ENCODE peak calls at places on chromosome 13, in six cellular contexts. O is IMR-90, K is A549, D is HCT116, P is esophagus squamous epithelium, G is spleen. N is an unnamed sample.

GRCh38 chr13:35534343-35534742 is 57.9 kb upstream of the MAB21L1 start:
- DNase-seq in G (no peak), P (no peak), O (no peak), K (no peak), D (no peak), N (no peak)

GRCh38 chr13:94174009-94174408 is 305.5 kb downstream of the DCT start:
- DNase-seq in P (no peak), K (no peak), G (no peak), O (no peak), D (no peak), N (no peak)

GRCh38 chr13:76813874-76814273 is 72.3 kb downstream of the KCTD12 start:
- DNase-seq in K (no peak), O (no peak), G (no peak), D (no peak), P (no peak), N (peak)

GRCh38 chr13:113275387-113275786 is 21.7 kb upstream of the LAMP1 start:
- DNase-seq in O (peak), D (peak), G (no peak), K (peak), P (no peak), N (peak)

GRCh38 chr13:24682353-24682752 is 2.1 kb downstream of the ATP12A start:
- DNase-seq in K (no peak), G (no peak), O (no peak), P (no peak), D (no peak), N (peak)

GRCh38 chr13:97911311-97912138 is 42.0 kb upstream of the IPO5 start:
- DNase-seq in D (peak), K (peak), G (no peak), P (no peak), O (peak), N (peak)

GRCh38 chr13:101917475-101917810 is 465.0 kb downstream of the ITGBL1 start:
- DNase-seq in D (no peak), K (no peak), O (no peak), G (no peak), P (no peak), N (no peak)

GRCh38 chr13:104594801-104595200 is 1528.6 kb upstream of the SLC10A2 start:
- DNase-seq in O (no peak), K (no peak), G (no peak), P (no peak), D (no peak), N (no peak)

GRCh38 chr13:20465218-20465879 is 60.3 kb downstream of the CRYL1 start:
- DNase-seq in K (no peak), O (peak), P (no peak), D (no peak), G (no peak), N (no peak)

GRCh38 chr13:102816633-102817032 is 17.7 kb downstream of the BIVM start:
- DNase-seq in D (no peak), G (no peak), O (no peak), P (no peak), K (no peak), N (no peak)

GRCh38 chr13:114151565-114152284 is 19.3 kb upstream of the RASA3 start:
- DNase-seq in O (no peak), K (no peak), D (peak), G (no peak), P (no peak), N (peak)

GRCh38 chr13:31755803-31756212 is 16.5 kb downstream of the RXFP2 start:
- DNase-seq in G (no peak), K (no peak), D (no peak), P (no peak), O (peak), N (no peak)

GRCh38 chr13:113835461-113836274 is 28.2 kb downstream of the GAS6 start:
- DNase-seq in G (no peak), P (no peak), K (no peak), D (no peak), O (peak), N (peak)

GRCh38 chr13:39451301-39451700 is 151.7 kb downstream of the LHFPL6 start:
- DNase-seq in G (no peak), O (peak), D (no peak), K (no peak), P (no peak), N (peak)

GRCh38 chr13:112735791-112736190 is 46.0 kb downstream of the ATP11A start:
- DNase-seq in P (no peak), O (no peak), G (peak), D (no peak), K (no peak), N (no peak)

GRCh38 chr13:51955281-51955771 is 55.9 kb downstream of the ATP7B start:
- DNase-seq in P (no peak), D (no peak), G (no peak), K (no peak), O (no peak), N (no peak)

GRCh38 chr13:48580886-48581285 is 48.0 kb upstream of the RCBTB2 start:
- DNase-seq in G (no peak), K (no peak), D (no peak), O (no peak), P (no peak), N (no peak)

GRCh38 chr13:48901786-48902185 is 73.9 kb upstream of the FNDC3A start:
- DNase-seq in K (no peak), O (no peak), D (no peak), G (no peak), P (no peak), N (peak)

GRCh38 chr13:73820688-73821087 is 313.5 kb downstream of the KLF12 start:
- DNase-seq in G (no peak), P (no peak), O (no peak), K (no peak), D (no peak), N (no peak)

GRCh38 chr13:110150384-110151091 is 156.4 kb downstream of the COL4A1 start:
- DNase-seq in O (peak), G (no peak), K (no peak), P (no peak), D (no peak), N (no peak)

GRCh38 chr13:23510979-23511735 is 59.1 kb upstream of the TNFRSF19 start:
- DNase-seq in P (no peak), D (peak), O (peak), K (no peak), G (no peak), N (peak)

GRCh38 chr13:97848886-97849285 is 104.6 kb upstream of the IPO5 start:
- DNase-seq in P (no peak), O (no peak), D (no peak), G (no peak), K (no peak), N (no peak)

GRCh38 chr13:98937911-98938381 is 39.9 kb downstream of the DOCK9 start:
- DNase-seq in P (no peak), D (no peak), G (peak), O (peak), K (no peak), N (no peak)

GRCh38 chr13:111153977-111154332 is 38.8 kb downstream of the ARHGEF7 start:
- DNase-seq in K (peak), G (no peak), P (no peak), O (no peak), D (no peak), N (no peak)

GRCh38 chr13:42137856-42138537 is 89.5 kb downstream of the DGKH start:
- DNase-seq in P (no peak), D (no peak), K (no peak), O (peak), G (no peak), N (no peak)

GRCh38 chr13:96052655-96053002 is 572 bp downstream of the UGGT2 start:
- DNase-seq in O (peak), D (peak), K (peak), G (no peak), P (no peak), N (peak)

GRCh38 chr13:71602327-71602726 is 264.7 kb downstream of the DACH1 start:
- DNase-seq in G (no peak), K (no peak), D (no peak), O (no peak), P (no peak), N (no peak)

GRCh38 chr13:102626928-102627327 is 30.1 kb downstream of the TPP2 start:
- DNase-seq in O (no peak), D (no peak), P (no peak), G (no peak), K (no peak), N (no peak)

GRCh38 chr13:73601708-73602107 is 532.5 kb downstream of the KLF12 start:
- DNase-seq in O (no peak), K (no peak), D (no peak), G (no peak), P (no peak), N (no peak)

DNA sequence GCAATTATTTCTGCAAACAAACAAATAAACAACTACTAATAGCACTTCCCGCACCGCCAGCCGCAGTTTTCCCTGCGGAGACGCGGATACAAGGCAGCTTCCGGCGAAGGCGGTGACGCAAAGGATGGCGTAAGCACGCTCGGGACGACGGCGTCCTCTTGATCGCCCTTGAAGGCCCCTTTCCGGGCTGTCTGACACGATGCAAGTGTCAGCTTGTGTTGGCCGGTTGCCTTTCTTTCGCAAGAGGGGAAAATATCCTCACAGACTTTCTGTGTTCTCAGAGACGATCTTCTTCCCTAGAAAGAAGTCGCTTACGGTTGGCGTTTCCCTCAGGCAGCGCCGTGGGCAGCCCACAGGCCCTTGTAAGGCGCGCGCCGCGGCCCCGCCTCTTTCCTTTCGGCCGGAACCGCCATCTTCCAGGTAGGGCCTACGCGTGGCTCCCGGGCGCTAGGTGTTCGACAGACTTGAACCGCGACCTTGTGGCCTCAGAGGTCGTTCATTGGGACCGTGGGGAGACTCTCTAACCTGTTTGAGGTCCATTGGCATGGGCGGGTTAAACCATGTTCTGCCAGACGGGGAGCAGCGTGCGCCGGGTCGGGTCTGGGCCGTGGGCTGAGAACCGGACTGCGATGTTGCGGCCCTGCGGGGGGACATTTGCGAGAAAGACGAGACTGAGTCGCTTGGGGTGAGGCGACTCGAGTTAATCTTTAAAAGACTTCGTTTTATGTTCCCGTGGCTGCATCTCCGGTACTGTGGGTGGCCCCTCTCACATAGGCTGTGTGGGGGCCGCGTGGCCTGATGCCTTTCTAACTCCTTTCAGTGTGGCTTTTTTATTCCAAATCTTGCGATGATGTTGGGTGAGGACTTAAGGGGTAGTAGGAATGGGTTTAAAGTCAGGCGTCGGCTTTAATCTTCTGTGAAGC is at the start of gene RPL21:
- DNase-seq in K (peak), P (peak), O (peak), G (peak), D (peak), N (peak)
- TF ChIP-seq POLR2A in K (peak), P (no peak), O (peak), G (peak), D (peak), N (peak)

GRCh38 chr13:46180393-46180792 is 1.6 kb downstream of the LCP1 start:
- DNase-seq in G (no peak), D (no peak), K (no peak), P (no peak), O (no peak), N (peak)

GRCh38 chr13:46181799-46182490 is at the start of gene LCP1:
- DNase-seq in D (no peak), P (peak), K (no peak), G (peak), O (no peak), N (peak)

GRCh38 chr13:46184277-46184699 is 2.3 kb upstream of the LCP1 start:
- DNase-seq in G (peak), P (no peak), K (peak), D (peak), O (no peak), N (peak)

GRCh38 chr13:46183018-46183940 is 1.3 kb upstream of the LCP1 start:
- DNase-seq in O (no peak), G (peak), P (no peak), K (no peak), D (no peak), N (peak)

GRCh38 chr13:46182491-46182877 is 507 bp upstream of the LCP1 start:
- DNase-seq in K (no peak), O (no peak), D (no peak), G (no peak), P (no peak), N (no peak)
- H3K4me3 ChIP-seq in K (no peak), O (no peak), D (no peak), G (peak), P (no peak), N (peak)

GRCh38 chr13:28719227-28719562 is 425 bp upstream of the SLC46A3 start:
- DNase-seq in P (no peak), G (no peak), O (no peak), D (no peak), K (no peak), N (no peak)

GRCh38 chr13:28719656-28720055 is 886 bp upstream of the SLC46A3 start:
- DNase-seq in P (no peak), O (peak), K (no peak), D (no peak), G (no peak), N (no peak)

GRCh38 chr13:28718186-28718537 is 608 bp downstream of the SLC46A3 start:
- DNase-seq in D (no peak), O (peak), G (no peak), K (no peak), P (no peak), N (peak)

GRCh38 chr13:28717170-28717569 is 1.6 kb downstream of the SLC46A3 start:
- DNase-seq in K (no peak), D (no peak), O (no peak), G (no peak), P (no peak), N (no peak)

DNA sequence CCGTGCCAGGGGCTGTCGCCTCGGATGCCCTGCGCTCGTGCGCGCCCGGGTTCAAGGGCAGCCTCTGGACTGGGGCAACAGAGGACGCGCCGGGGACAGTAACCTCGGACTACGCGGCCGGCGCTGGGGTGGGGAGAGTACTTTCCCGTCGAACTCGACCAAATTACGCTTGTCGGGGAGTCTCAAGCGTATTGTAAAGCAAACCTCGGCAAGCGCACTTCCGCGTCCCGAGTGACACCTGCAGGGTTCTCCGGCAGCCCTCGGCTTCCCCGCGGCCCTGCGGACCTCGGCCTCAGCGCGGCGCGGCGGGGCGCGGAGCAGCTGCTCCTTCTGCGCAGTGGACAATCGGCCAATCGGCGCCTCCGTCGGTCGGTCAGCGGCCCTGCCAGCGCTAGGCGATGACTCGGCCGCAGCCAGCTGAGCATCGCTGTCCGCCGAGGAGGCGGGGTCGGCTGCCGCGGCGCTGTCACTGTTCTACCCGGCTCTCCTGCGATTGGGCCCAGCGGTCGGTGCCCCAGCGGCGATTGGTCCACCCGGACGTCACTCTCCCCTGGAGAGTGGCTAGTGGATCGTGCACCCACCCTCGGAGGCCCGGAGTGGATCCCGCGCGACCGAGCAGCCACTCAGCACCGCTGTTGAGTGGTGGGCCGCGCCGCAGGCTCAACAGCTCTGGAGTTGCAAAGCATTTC is at the start of gene SLC46A3:
- DNase-seq in D (peak), O (peak), K (peak), P (peak), G (peak), N (peak)
- TF ChIP-seq POLR2A in D (peak), O (peak), K (peak), P (no peak), G (peak), N (no peak)

DNA sequence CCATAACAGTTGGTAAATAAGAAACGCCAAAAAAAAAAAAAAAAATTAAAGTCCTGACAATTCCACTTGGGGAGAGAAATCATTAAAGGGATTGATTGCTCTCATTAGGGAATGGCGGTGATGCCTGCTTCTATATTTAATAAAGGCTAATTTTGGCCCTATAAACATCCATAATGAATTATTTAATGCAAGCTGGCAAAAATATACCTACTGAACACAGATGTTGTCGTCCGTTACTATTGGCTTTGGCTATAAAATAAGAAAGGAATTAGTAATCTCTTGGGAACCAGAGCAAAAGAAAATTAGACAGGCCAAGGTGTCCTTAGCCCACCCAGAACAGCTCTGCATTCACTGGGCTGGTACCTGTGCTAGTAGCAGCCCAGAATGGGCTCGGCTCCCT is 717.3 kb downstream of the DIAPH3 start:
- DNase-seq in G (no peak), O (no peak), P (no peak), K (no peak), D (no peak), N (no peak)
- H3K4me3 ChIP-seq in G (no peak), O (no peak), P (no peak), K (no peak), D (no peak), N (no peak)

DNA sequence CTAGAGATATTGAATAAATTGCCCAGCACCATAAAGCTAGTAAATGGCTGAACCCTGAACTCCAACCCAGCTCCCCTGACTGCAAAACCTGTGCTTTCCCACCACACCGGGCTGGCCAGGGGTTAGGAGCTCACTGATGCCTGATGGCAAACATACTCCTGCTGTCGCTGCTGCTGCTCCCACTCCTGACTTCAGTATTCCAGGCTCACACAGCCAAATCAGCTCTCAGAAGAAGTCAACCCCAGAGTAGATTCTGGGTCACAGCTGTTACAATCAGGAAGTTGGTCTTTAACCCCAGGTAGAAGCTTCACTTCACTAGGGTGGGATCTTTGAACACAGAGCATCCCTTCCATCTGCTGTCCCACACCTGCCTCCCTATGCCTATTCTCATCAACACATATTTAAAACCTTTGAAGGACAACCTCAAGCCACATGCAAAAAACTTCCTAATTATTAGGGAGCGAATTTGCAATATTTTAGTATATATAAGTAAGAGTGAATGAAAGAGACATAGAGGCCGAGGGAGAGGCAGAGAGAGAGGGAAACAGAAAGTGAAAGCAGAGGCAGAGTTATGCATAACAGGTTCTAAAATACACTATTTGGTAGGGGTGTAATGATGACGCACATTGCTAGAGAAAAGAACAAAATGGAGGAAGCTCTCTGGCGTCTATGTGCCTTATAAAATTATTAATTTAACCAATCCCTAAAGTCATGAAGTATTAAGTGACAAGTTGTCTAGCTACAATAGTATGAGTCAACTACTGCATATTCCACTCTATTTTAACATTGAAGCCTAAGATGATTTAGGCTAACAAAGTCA is 99.4 kb upstream of the SERP2 start:
- DNase-seq in O (peak), P (no peak), K (no peak), D (no peak), G (peak), N (no peak)
- TF ChIP-seq POLR2A in O (no peak), P (no peak), K (no peak), D (no peak), G (no peak), N (no peak)

DNA sequence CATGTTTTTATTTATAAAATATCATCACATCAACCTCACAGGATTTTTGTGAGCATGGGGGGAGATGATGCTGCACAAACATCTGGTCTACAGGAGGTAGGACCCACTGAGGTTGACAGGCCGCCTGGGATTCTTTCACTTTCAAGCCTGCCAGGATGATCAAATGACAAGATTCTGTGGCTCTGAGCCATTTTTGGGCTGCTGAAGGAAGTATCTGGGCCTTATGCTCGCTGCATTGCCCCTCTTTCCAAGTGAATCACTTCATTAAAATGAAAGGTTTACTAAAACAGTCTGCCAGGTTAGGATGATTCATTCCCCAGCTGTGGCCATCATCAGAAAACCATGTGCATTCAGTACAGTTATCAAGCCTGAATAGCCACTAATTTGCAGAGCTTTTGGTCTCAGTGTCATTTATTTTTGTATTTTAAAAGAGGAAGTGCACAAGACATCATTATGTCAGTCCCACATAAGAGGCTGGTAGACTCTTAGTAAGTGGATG is 34.4 kb downstream of the STARD13 start:
- DNase-seq in D (peak), G (no peak), K (no peak), O (peak), P (no peak), N (no peak)
- H3K4me3 ChIP-seq in D (no peak), G (no peak), K (no peak), O (no peak), P (no peak), N (no peak)